ENCODE peak calls at places on chromosomes 1 and 21, in four cellular contexts. T is brain pericyte; Q is A673; H is stimulated activated CD4-positive, alpha-beta T cell treated with anti-CD3 and anti-CD28 coated beads, Interleukin-12 subunit alpha, Interleukin-12 subunit beta, amount 100 ng/mL, for 4 hours. D is an unnamed sample.

GRCh38 chr1:57017717-57018116 is 51.9 kb upstream of the C8B start:
- DNase-seq in Q (peak), T (no peak), H (no peak), D (peak)

GRCh38 chr1:231039161-231040018 is 664 bp downstream of the FAM89A start:
- DNase-seq in Q (peak), T (no peak), H (peak), D (no peak)

GRCh38 chr1:1470626-1471388 is 758 bp upstream of the ATAD3B start:
- DNase-seq in H (no peak), Q (no peak), T (no peak), D (no peak)

GRCh38 chr1:112906155-112906698 is 49.8 kb downstream of the SLC16A1 start:
- DNase-seq in Q (peak), T (no peak), H (no peak), D (no peak)

GRCh38 chr1:173255214-173255813 is 48.2 kb upstream of the TNFSF4 start:
- DNase-seq in Q (peak), H (no peak), T (peak), D (peak)

GRCh38 chr1:180057883-180058396 is 96.7 kb upstream of the QSOX1 start:
- DNase-seq in Q (no peak), T (no peak), H (no peak), D (no peak)

GRCh38 chr21:42845296-42845965 is 33.9 kb downstream of the WDR4 start:
- DNase-seq in Q (no peak), T (no peak), H (no peak), D (no peak)

GRCh38 chr1:1996207-1996651 is 7.4 kb downstream of the CFAP74 start:
- DNase-seq in Q (peak), T (no peak), H (no peak), D (peak)

GRCh38 chr21:45016491-45017375 is 57.6 kb upstream of the ADARB1 start:
- DNase-seq in Q (no peak), T (no peak), H (no peak), D (no peak)

GRCh38 chr1:244248426-244248825 is 197.3 kb downstream of the ZBTB18 start:
- DNase-seq in H (no peak), Q (no peak), T (no peak), D (no peak)

GRCh38 chr21:42401164-42401563 is 2.5 kb upstream of the UBASH3A start:
- DNase-seq in T (no peak), H (no peak), Q (peak), D (no peak)

GRCh38 chr1:187960125-187960638 is 1131.4 kb downstream of the PLA2G4A start:
- DNase-seq in Q (no peak), H (no peak), T (no peak), D (no peak)

GRCh38 chr1:64043328-64043727 is 160.1 kb upstream of the UBE2U start:
- DNase-seq in Q (no peak), T (no peak), H (no peak), D (no peak)

GRCh38 chr1:71196685-71197084 is 115.8 kb upstream of the ZRANB2 start:
- DNase-seq in Q (peak), T (no peak), H (no peak), D (no peak)

GRCh38 chr1:163250382-163250974 is 47.8 kb upstream of the RGS5 start:
- DNase-seq in Q (no peak), H (no peak), T (no peak), D (no peak)

GRCh38 chr1:23263380-23263887 is 46.1 kb upstream of the HTR1D start:
- DNase-seq in Q (no peak), H (no peak), T (no peak), D (no peak)

GRCh38 chr21:31161157-31161556 is 122.9 kb upstream of the KRTAP19-8 start:
- DNase-seq in T (no peak), Q (no peak), H (no peak), D (no peak)

GRCh38 chr1:24827737-24828136 is 82.5 kb downstream of the CLIC4 start:
- DNase-seq in H (no peak), Q (peak), T (no peak), D (no peak)

GRCh38 chr1:169368406-169368769 is 393 bp downstream of the BLZF1 start:
- DNase-seq in Q (peak), T (no peak), H (peak), D (no peak)

GRCh38 chr1:62358974-62359373 is 39.7 kb upstream of the KANK4 start:
- DNase-seq in Q (no peak), T (no peak), H (no peak), D (no peak)

GRCh38 chr1:221709854-221710253 is 32.0 kb downstream of the DUSP10 start:
- DNase-seq in Q (no peak), T (no peak), H (no peak), D (no peak)

GRCh38 chr1:67953301-67953700 is 97.1 kb downstream of the DIRAS3 start:
- DNase-seq in H (no peak), Q (no peak), T (no peak), D (no peak)

GRCh38 chr1:145849356-145850165 is 4.1 kb downstream of the NUDT17 start:
- DNase-seq in H (no peak), T (no peak), Q (no peak), D (no peak)

GRCh38 chr1:29052100-29052499 is 71.6 kb downstream of the TMEM200B start:
- DNase-seq in H (no peak), Q (no peak), T (no peak), D (no peak)

GRCh38 chr1:178684542-178685000 is 40.5 kb upstream of the RALGPS2 start:
- DNase-seq in H (no peak), Q (no peak), T (peak), D (no peak)

GRCh38 chr1:93659805-93660479 is 21.7 kb downstream of the BCAR3 start:
- DNase-seq in T (no peak), Q (no peak), H (no peak), D (no peak)

GRCh38 chr1:62826892-62827291 is 43.0 kb downstream of the ATG4C start:
- DNase-seq in Q (peak), H (no peak), T (no peak), D (no peak)

GRCh38 chr21:45869121-45870007 is 112.2 kb upstream of the COL6A1 start:
- DNase-seq in Q (no peak), T (no peak), H (no peak), D (no peak)

GRCh38 chr1:174266476-174266875 is 107.2 kb downstream of the RABGAP1L start:
- DNase-seq in T (no peak), H (no peak), Q (peak), D (no peak)

GRCh38 chr1:173507205-173507846 is 30.2 kb downstream of the PRDX6 start:
- DNase-seq in H (no peak), T (no peak), Q (peak), D (no peak)